ENCODE peak calls at places on chromosome 15, in eight cellular contexts. P, V, K, X, O, L, B and H are unnamed samples. For H3K4me1, the result is how much of the 10 kb centered on the place peaks cover.

GRCh38 chr15:67601008-67601620 is 58.6 kb downstream of the MAP2K5 start:
- DNase-seq in O (no peak), B (no peak), V (no peak), X (no peak), L (no peak), P (no peak), K (peak), H (no peak)

GRCh38 chr15:74545061-74545460 is 4.0 kb downstream of the ARID3B start:
- DNase-seq in X (no peak), O (no peak), V (no peak), B (no peak), P (no peak), L (no peak), K (no peak), H (no peak)

GRCh38 chr15:76866008-76866407 is 39.1 kb downstream of the SCAPER start:
- DNase-seq in P (no peak), O (peak), K (peak), V (no peak), B (no peak), L (no peak), X (no peak), H (no peak)

GRCh38 chr15:86863226-86863915 is 783.7 kb downstream of the AGBL1 start:
- DNase-seq in L (no peak), V (no peak), X (no peak), B (no peak), O (peak), K (peak), P (no peak), H (no peak)

GRCh38 chr15:92097473-92098178 is 244.1 kb downstream of the SLCO3A1 start:
- DNase-seq in K (peak), P (no peak), B (no peak), O (peak), L (peak), V (no peak), X (no peak), H (peak)

GRCh38 chr15:80870893-80871292 is 91.7 kb downstream of the CEMIP start:
- DNase-seq in K (peak), B (no peak), P (no peak), X (no peak), L (no peak), O (peak), V (no peak), H (no peak)

GRCh38 chr15:76234337-76234889 is 76.9 kb downstream of the ETFA start:
- DNase-seq in V (no peak), X (no peak), L (no peak), P (no peak), O (no peak), K (no peak), B (no peak), H (no peak)

GRCh38 chr15:88627463-88627862 is 6.3 kb downstream of the AEN start:
- DNase-seq in K (no peak), X (no peak), P (peak), B (peak), O (no peak), L (no peak), V (peak), H (no peak)

GRCh38 chr15:38624248-38625214 is 59.9 kb upstream of the RASGRP1 start:
- DNase-seq in L (no peak), K (peak), P (no peak), V (no peak), X (no peak), O (peak), B (no peak), H (no peak)

GRCh38 chr15:46441294-46442062 is 806.6 kb downstream of the SQOR start:
- DNase-seq in X (no peak), K (no peak), V (no peak), L (no peak), B (no peak), O (peak), P (no peak), H (no peak)

GRCh38 chr15:29449136-29449535 is 179.5 kb upstream of the NSMCE3 start:
- DNase-seq in B (no peak), K (no peak), X (no peak), V (no peak), P (no peak), L (no peak), O (peak), H (no peak)

GRCh38 chr15:88113909-88114308 is 142.6 kb downstream of the NTRK3 start:
- DNase-seq in X (no peak), L (no peak), P (no peak), O (peak), K (peak), B (no peak), V (no peak), H (no peak)

GRCh38 chr15:64596701-64597468 is 136.5 kb downstream of the ZNF609 start:
- DNase-seq in X (peak), O (peak), B (no peak), L (no peak), K (peak), V (no peak), P (no peak), H (peak)

GRCh38 chr15:41940441-41940857 is 31.9 kb downstream of the EHD4 start:
- DNase-seq in X (no peak), O (peak), K (peak), P (no peak), B (no peak), V (no peak), L (no peak), H (no peak)

GRCh38 chr15:99143655-99144610 is 39.1 kb downstream of the SYNM start:
- DNase-seq in K (peak), X (no peak), B (peak), L (no peak), V (no peak), P (no peak), O (peak), H (no peak)

GRCh38 chr15:31214864-31215489 is 111.7 kb upstream of the KLF13 start:
- DNase-seq in L (no peak), V (no peak), X (peak), O (peak), K (peak), P (peak), B (peak), H (no peak)

GRCh38 chr15:101165905-101166471 is 85.9 kb downstream of the CHSY1 start:
- DNase-seq in P (no peak), X (no peak), B (no peak), V (no peak), O (no peak), L (no peak), K (no peak), H (no peak)

GRCh38 chr15:101159096-101159935 is 92.5 kb downstream of the CHSY1 start:
- DNase-seq in X (no peak), L (no peak), V (no peak), O (no peak), K (peak), P (peak), B (peak), H (no peak)

GRCh38 chr15:101161656-101162055 is 90.2 kb downstream of the CHSY1 start:
- DNase-seq in L (no peak), K (no peak), B (peak), O (no peak), X (no peak), V (no peak), P (peak), H (no peak)

GRCh38 chr15:101159936-101160770 is 91.7 kb downstream of the CHSY1 start:
- DNase-seq in X (no peak), P (peak), K (no peak), V (no peak), L (no peak), B (peak), O (no peak), H (no peak)

DNA sequence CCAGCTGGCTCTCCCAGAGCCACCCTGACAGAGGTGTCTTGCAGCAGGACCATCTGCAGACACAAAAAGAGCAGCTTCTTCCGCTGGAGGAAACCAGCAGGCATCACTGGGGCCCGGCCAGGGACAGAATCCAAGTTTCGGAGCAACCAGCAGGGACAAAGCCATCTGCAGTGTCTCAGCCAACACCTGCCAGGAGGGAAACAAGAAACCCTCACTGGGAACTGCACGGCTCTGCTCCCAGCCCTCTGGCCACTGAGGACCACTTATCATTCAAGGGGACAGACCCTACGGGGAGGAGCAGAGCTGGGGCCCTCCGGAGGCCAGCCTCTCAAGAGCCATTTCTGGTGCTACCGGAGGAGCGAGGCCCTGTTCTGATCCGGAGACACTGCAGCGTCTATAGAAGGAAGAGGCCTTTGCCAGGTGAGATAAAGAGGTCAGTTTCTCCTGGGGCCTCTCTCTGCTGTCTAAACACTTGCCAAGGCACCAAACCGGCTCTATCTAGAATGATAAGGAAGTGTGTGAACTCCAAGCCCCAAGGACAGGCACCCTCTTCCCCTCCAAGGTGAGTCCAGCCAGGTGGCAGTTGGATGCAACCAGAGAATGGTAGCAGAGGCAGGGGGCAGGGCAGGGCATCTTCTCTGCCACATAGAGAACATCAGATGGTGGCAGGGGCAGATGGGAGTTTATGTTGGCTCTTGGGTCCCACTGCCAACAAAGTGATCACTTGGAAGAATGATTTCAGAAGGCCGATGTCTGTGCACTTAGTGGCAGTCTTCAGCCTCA is 89.0 kb downstream of the CHSY1 start:
- DNase-seq in V (no peak), L (no peak), B (peak), P (peak), O (no peak), X (no peak), K (peak), H (peak)
- H3K4me3 ChIP-seq in V (no peak), L (no peak), B (no peak), P (no peak), O (no peak), X (no peak), K (no peak), H (no peak)

GRCh38 chr15:85749261-85750151 is 45.2 kb downstream of the KLHL25 start:
- DNase-seq in P (peak), V (no peak), B (peak), X (peak), K (peak), O (peak), L (no peak), H (no peak)
- H3K4me1 ChIP-seq in P (under half), V (under half), B (under half), X (under half), K (under half), O (under half), L (under half), H (under half)

GRCh38 chr15:52651868-52652267 is 27.3 kb downstream of the ATOSA start:
- DNase-seq in L (peak), P (peak), O (peak), X (peak), K (peak), B (peak), V (peak), H (peak)

GRCh38 chr15:52652286-52652685 is 26.9 kb downstream of the ATOSA start:
- DNase-seq in L (no peak), B (no peak), V (no peak), P (no peak), K (no peak), O (no peak), X (no peak), H (no peak)

GRCh38 chr15:52652984-52653383 is 26.2 kb downstream of the ATOSA start:
- DNase-seq in X (no peak), L (no peak), B (no peak), K (peak), O (peak), P (no peak), V (no peak), H (no peak)

GRCh38 chr15:52649686-52650085 is 29.5 kb downstream of the ATOSA start:
- DNase-seq in X (no peak), P (no peak), V (no peak), B (no peak), L (no peak), O (peak), K (peak), H (no peak)

GRCh38 chr15:52651114-52651513 is 28.1 kb downstream of the ATOSA start:
- DNase-seq in P (no peak), V (no peak), O (no peak), L (no peak), B (no peak), K (no peak), X (no peak), H (no peak)
- H3K4me3 ChIP-seq in P (no peak), V (no peak), O (no peak), L (peak), B (no peak), K (no peak), X (no peak), H (peak)

GRCh38 chr15:40768492-40769309 is 1.1 kb upstream of the C15orf62 start:
- DNase-seq in K (no peak), V (no peak), B (no peak), P (peak), L (no peak), X (no peak), O (no peak), H (no peak)

GRCh38 chr15:40771242-40771641 is 1.5 kb downstream of the C15orf62 start:
- DNase-seq in V (no peak), B (no peak), L (no peak), X (no peak), O (no peak), P (no peak), K (no peak), H (no peak)

GRCh38 chr15:40770147-40770721 is 454 bp downstream of the C15orf62 start:
- DNase-seq in L (no peak), X (no peak), B (no peak), K (no peak), V (peak), P (peak), O (no peak), H (no peak)

GRCh38 chr15:40767838-40768491 is 1.8 kb upstream of the C15orf62 start:
- DNase-seq in O (no peak), V (no peak), K (no peak), L (no peak), P (no peak), X (no peak), B (no peak), H (no peak)

GRCh38 chr15:40769310-40770146 is at the start of gene C15orf62:
- DNase-seq in X (peak), P (peak), K (peak), L (no peak), B (no peak), V (peak), O (peak), H (peak)
- H3K4me1 ChIP-seq in X (under half), P (under half), K (under half), L (under half), B (under half), V (under half), O (under half), H (under half)